ENCODE peak calls at places on chromosome 21, in eight cellular contexts. D is GM12892, Q is sigmoid colon, Y is K562, M is HCT116, V is Panc1, L is spleen, X is GM23338. R is an unnamed sample.

GRCh38 chr21:18369115-18369514 is 34.5 kb downstream of the TMPRSS15 start:
- DNase-seq in L (no peak), V (no peak), M (no peak), D (no peak), Y (no peak), Q (no peak), X (peak), R (no peak)

GRCh38 chr21:31892686-31893085 is 19.9 kb downstream of the HUNK start:
- DNase-seq in V (no peak), Y (no peak), Q (no peak), X (peak), D (no peak), M (no peak), L (no peak), R (no peak)

GRCh38 chr21:39108291-39109162 is 74.7 kb downstream of the PSMG1 start:
- DNase-seq in L (no peak), D (no peak), M (no peak), Y (no peak), V (no peak), Q (no peak), X (no peak), R (no peak)

GRCh38 chr21:32412998-32413504 is 545 bp downstream of the EVA1C start:
- DNase-seq in L (peak), V (no peak), X (peak), Q (peak), D (no peak), Y (no peak), M (no peak), R (no peak)

GRCh38 chr21:34157456-34158025 is 84.2 kb downstream of the MRPS6 start:
- DNase-seq in X (no peak), V (no peak), D (no peak), Y (no peak), L (no peak), M (no peak), Q (peak), R (no peak)

GRCh38 chr21:45112371-45112770 is 38.0 kb downstream of the ADARB1 start:
- DNase-seq in Q (peak), X (no peak), Y (no peak), L (no peak), M (no peak), V (no peak), D (no peak), R (no peak)

GRCh38 chr21:44533121-44533890 is 6.7 kb downstream of the KRTAP10-1 start:
- DNase-seq in M (no peak), L (peak), X (no peak), Q (peak), V (no peak), D (no peak), Y (no peak), R (no peak)

GRCh38 chr21:42818328-42818749 is 61.0 kb downstream of the WDR4 start:
- DNase-seq in Y (peak), L (peak), X (peak), D (no peak), V (no peak), Q (peak), M (peak), R (no peak)

GRCh38 chr21:42097860-42098259 is 26.7 kb downstream of the UMODL1 start:
- DNase-seq in L (peak), D (no peak), Y (no peak), X (no peak), M (peak), Q (no peak), V (peak), R (no peak)

GRCh38 chr21:22575165-22575584 is 1577.0 kb downstream of the NCAM2 start:
- DNase-seq in D (no peak), X (peak), Y (peak), M (no peak), L (no peak), Q (no peak), V (no peak), R (no peak)

GRCh38 chr21:31903896-31904295 is 31.1 kb downstream of the HUNK start:
- DNase-seq in V (no peak), L (no peak), M (no peak), Q (no peak), Y (no peak), D (no peak), X (no peak), R (no peak)

GRCh38 chr21:44955803-44956175 is 16.0 kb downstream of the SLX9 start:
- DNase-seq in X (no peak), D (no peak), Q (no peak), M (no peak), Y (no peak), L (peak), V (no peak), R (no peak)

GRCh38 chr21:18350216-18350615 is 53.4 kb downstream of the TMPRSS15 start:
- DNase-seq in X (no peak), M (no peak), Y (no peak), V (no peak), L (no peak), D (no peak), Q (no peak), R (no peak)

GRCh38 chr21:44497641-44498243 is 42.3 kb downstream of the KRTAP10-1 start:
- DNase-seq in Q (no peak), M (no peak), X (no peak), V (no peak), D (no peak), Y (no peak), L (no peak), R (no peak)

GRCh38 chr21:41706263-41706639 is 60.6 kb downstream of the RIPK4 start:
- DNase-seq in L (no peak), V (no peak), X (no peak), D (no peak), Q (no peak), Y (no peak), M (no peak), R (no peak)

GRCh38 chr21:38478782-38479181 is 19.5 kb downstream of the ERG start:
- DNase-seq in X (no peak), D (no peak), M (no peak), Q (no peak), L (no peak), V (no peak), Y (no peak), R (no peak)

GRCh38 chr21:45323487-45324380 is 36.0 kb upstream of the POFUT2 start:
- DNase-seq in L (peak), X (peak), Q (peak), Y (no peak), V (no peak), D (no peak), M (no peak), R (no peak)

GRCh38 chr21:45294509-45295291 is 7.0 kb upstream of the POFUT2 start:
- DNase-seq in X (peak), Q (peak), M (no peak), L (peak), Y (no peak), V (no peak), D (no peak), R (no peak)

GRCh38 chr21:38984982-38985422 is 179.3 kb downstream of the ETS2 start:
- DNase-seq in M (no peak), D (no peak), X (no peak), Q (no peak), V (no peak), Y (no peak), L (no peak), R (no peak)

GRCh38 chr21:42118901-42119300 is 47.8 kb downstream of the UMODL1 start:
- DNase-seq in Q (no peak), M (no peak), X (no peak), V (no peak), Y (no peak), D (no peak), L (peak), R (no peak)

GRCh38 chr21:24759348-24760118 is 847.7 kb downstream of the MRPL39 start:
- DNase-seq in Y (no peak), V (no peak), M (no peak), D (no peak), L (no peak), X (no peak), Q (no peak), R (no peak)

GRCh38 chr21:38646213-38646837 is 148.0 kb upstream of the ERG start:
- DNase-seq in X (no peak), V (no peak), D (no peak), Y (no peak), M (no peak), Q (no peak), L (no peak), R (no peak)

GRCh38 chr21:44880762-44881585 is 7.5 kb upstream of the PTTG1IP start:
- DNase-seq in L (no peak), Q (peak), M (no peak), D (no peak), X (no peak), Y (no peak), V (no peak), R (no peak)

GRCh38 chr21:33425825-33426224 is 22.6 kb downstream of the IFNGR2 start:
- DNase-seq in X (no peak), D (no peak), Y (no peak), Q (no peak), M (no peak), V (no peak), L (no peak), R (no peak)

GRCh38 chr21:38261851-38262250 is 5.1 kb downstream of the KCNJ15 start:
- DNase-seq in X (no peak), D (no peak), V (no peak), Y (no peak), Q (no peak), M (no peak), L (no peak), R (no peak)

GRCh38 chr21:36428789-36429671 is 43.8 kb downstream of the CHAF1B start:
- DNase-seq in M (no peak), V (no peak), X (no peak), Y (no peak), Q (no peak), D (no peak), L (no peak), R (no peak)

GRCh38 chr21:36431252-36431651 is 46.1 kb downstream of the CHAF1B start:
- DNase-seq in Y (no peak), Q (no peak), M (no peak), D (no peak), X (no peak), V (no peak), L (no peak), R (no peak)

GRCh38 chr21:36430841-36431240 is 45.6 kb downstream of the CHAF1B start:
- DNase-seq in V (no peak), D (no peak), M (no peak), Y (no peak), X (no peak), L (no peak), Q (no peak), R (no peak)

GRCh38 chr21:36427502-36427901 is 42.3 kb downstream of the CHAF1B start:
- DNase-seq in X (no peak), L (no peak), Q (no peak), Y (no peak), D (no peak), V (no peak), M (no peak), R (no peak)

DNA sequence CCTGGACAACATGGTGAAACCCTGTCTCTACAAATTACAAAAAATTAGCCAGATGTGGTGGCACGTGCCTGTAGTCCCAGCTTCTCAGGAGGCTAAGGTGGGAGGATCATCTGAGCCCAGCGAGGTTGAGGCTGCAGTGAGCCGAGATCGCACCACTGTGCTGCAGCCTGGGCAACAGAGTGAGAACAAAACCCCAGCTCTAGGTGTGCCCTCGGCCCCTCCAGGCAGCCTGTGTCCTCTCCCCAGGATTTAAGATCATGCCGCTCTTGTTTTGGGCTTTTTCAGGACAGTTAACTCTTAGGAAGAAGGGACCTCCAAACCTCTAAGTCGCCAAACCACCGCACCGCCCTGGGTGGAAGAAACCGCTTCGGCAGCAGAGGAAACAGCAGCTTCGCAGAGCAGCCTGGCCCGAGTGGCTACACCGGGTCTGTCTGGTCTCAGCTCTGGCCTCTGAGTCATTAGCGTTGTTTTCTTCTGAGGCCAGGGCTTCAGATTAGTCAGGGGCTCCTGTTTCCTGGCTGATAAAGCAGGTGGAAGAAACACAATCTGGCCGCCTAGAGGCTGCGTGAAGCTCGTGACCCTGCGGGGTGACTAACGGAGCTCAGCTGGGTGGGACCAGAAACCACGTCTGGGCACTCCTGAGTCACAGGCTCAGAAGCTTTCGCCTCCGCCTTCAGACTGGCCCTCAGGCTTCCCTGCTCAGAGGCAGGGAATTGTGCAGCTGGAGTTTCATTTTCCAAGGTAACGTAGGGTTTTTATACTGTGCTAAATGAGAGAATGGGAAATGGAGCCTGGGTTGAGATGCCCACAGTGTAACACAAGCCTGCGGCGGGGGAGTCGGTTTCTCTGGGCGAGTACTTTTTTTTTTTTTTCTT is 44.7 kb downstream of the CHAF1B start:
- DNase-seq in M (peak), L (peak), Y (peak), Q (peak), X (peak), D (peak), V (peak), R (peak)
- TF ChIP-seq POLR2AphosphoS5 in M (peak), L (peak), Y (peak), Q (peak), X (no peak), D (peak), V (peak), R (peak)

DNA sequence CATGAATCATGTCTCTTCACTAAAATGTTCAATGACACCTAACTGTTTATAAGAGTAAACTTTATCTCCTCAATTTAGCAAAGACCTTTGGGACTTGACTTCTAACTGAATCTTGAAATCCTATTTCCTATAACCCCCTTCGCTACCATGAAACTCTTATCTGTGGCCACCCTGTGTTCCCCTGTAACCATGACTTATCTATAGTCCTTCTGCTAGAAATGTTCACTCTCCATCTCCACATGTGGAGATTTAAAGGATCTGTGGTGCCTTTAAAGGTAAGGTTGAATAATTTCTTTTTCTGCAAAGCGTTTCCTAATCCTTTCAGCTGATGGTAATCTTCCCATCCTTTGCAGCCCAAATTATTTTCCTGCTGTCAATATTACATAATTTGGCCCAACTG is 436.3 kb upstream of the RUNX1 start:
- DNase-seq in Y (peak), V (no peak), X (no peak), M (no peak), D (no peak), L (no peak), Q (no peak), R (no peak)
- TF ChIP-seq POLR2AphosphoS5 in Y (peak), V (no peak), X (no peak), M (no peak), D (no peak), L (no peak), Q (no peak), R (no peak)

GRCh38 chr21:29194342-29194741 is 63.9 kb downstream of the MAP3K7CL start:
- DNase-seq in X (no peak), V (no peak), Y (no peak), D (no peak), L (no peak), Q (no peak), M (no peak), R (no peak)

GRCh38 chr21:29194847-29195246 is 64.4 kb downstream of the MAP3K7CL start:
- DNase-seq in Q (no peak), X (no peak), Y (no peak), M (no peak), D (no peak), V (no peak), L (no peak), R (no peak)

GRCh38 chr21:29192999-29193563 is 62.6 kb downstream of the MAP3K7CL start:
- DNase-seq in M (no peak), Q (no peak), V (no peak), X (no peak), L (no peak), D (no peak), Y (no peak), R (no peak)

GRCh38 chr21:29196021-29196663 is 65.7 kb downstream of the MAP3K7CL start:
- DNase-seq in M (peak), D (peak), Y (peak), L (no peak), Q (peak), V (peak), X (peak), R (peak)

DNA sequence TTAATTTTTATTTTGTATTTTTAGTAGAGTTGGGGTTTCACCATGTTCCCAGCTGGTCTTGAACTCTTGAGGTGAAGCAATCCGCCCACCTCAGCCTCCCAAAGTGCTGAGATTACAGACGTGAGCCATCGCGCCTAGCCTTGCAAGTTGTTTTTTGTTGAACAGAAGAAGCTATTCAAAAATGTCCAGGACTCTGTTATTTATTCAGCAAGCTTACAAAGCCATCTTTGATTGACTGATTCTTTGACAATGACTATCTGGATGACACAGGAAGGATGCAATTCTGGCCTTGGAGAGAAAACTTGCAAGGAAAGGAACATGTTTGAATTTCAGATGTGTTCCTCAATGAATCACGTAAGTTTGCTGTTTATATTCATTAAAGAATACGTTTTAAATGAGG is 63.5 kb downstream of the MAP3K7CL start:
- DNase-seq in Y (no peak), M (no peak), X (no peak), L (no peak), Q (no peak), V (no peak), D (no peak), R (no peak)
- TF ChIP-seq POLR2AphosphoS5 in Y (no peak), M (no peak), X (no peak), L (no peak), Q (no peak), V (no peak), D (no peak), R (no peak)

GRCh38 chr21:15742694-15743093 is 12.9 kb downstream of the USP25 start:
- DNase-seq in M (no peak), D (no peak), Y (no peak), Q (no peak), L (no peak), V (no peak), X (no peak), R (no peak)
- TF ChIP-seq POLR2AphosphoS5 in M (no peak), D (no peak), Y (no peak), Q (no peak), L (peak), V (no peak), X (no peak), R (no peak)

R was measured in GM12891.